ENCODE peak calls at places on chromosomes 6 and 20, in five cellular contexts. One of them, this sample, is unnamed.

GRCh38 chr20:57647006-57647932 is 27.0 kb upstream of the ZBP1 start:
- DNase-seq in CD8-positive, alpha-beta T cell: no peak
- DNase-seq in right lobe of liver: no peak
- DNase-seq in IMR-90: no peak
- DNase-seq in esophagus muscularis mucosa: peak; percentile 89
- DNase-seq in this sample: no peak

GRCh38 chr6:16441262-16441661 is 202.9 kb downstream of the GMPR start:
- DNase-seq in CD8-positive, alpha-beta T cell: no peak
- DNase-seq in right lobe of liver: no peak
- DNase-seq in IMR-90: no peak
- DNase-seq in esophagus muscularis mucosa: no peak
- DNase-seq in this sample: no peak

GRCh38 chr20:49610701-49611538 is 43.0 kb upstream of the PTGIS start:
- DNase-seq in CD8-positive, alpha-beta T cell: peak; percentile 73
- DNase-seq in right lobe of liver: peak; percentile 85
- DNase-seq in IMR-90: no peak
- DNase-seq in esophagus muscularis mucosa: no peak
- DNase-seq in this sample: peak; percentile 59

GRCh38 chr6:138499303-138499991 is at the start of gene NHSL1:
- DNase-seq in CD8-positive, alpha-beta T cell: no peak
- DNase-seq in right lobe of liver: peak; percentile 67
- DNase-seq in IMR-90: peak; percentile 26
- DNase-seq in esophagus muscularis mucosa: no peak
- DNase-seq in this sample: no peak

GRCh38 chr6:83097204-83097603 is 29.7 kb downstream of the DOP1A start:
- DNase-seq in CD8-positive, alpha-beta T cell: no peak
- DNase-seq in right lobe of liver: no peak
- DNase-seq in IMR-90: no peak
- DNase-seq in esophagus muscularis mucosa: no peak
- DNase-seq in this sample: peak; percentile 34

GRCh38 chr6:19734519-19734918 is 102.7 kb upstream of the ID4 start:
- DNase-seq in CD8-positive, alpha-beta T cell: no peak
- DNase-seq in right lobe of liver: no peak
- DNase-seq in IMR-90: no peak
- DNase-seq in esophagus muscularis mucosa: no peak
- DNase-seq in this sample: peak; percentile 60

GRCh38 chr20:48605364-48606116 is 222.3 kb downstream of the PREX1 start:
- DNase-seq in CD8-positive, alpha-beta T cell: no peak
- DNase-seq in right lobe of liver: peak; percentile 31
- DNase-seq in IMR-90: no peak
- DNase-seq in esophagus muscularis mucosa: no peak
- DNase-seq in this sample: no peak

GRCh38 chr6:36290668-36291620 is 21.1 kb downstream of the PNPLA1 start:
- DNase-seq in CD8-positive, alpha-beta T cell: no peak
- DNase-seq in right lobe of liver: no peak
- DNase-seq in IMR-90: no peak
- DNase-seq in esophagus muscularis mucosa: no peak
- DNase-seq in this sample: peak; percentile 43

GRCh38 chr20:23111307-23111943 is 25.3 kb upstream of the CD93 start:
- DNase-seq in CD8-positive, alpha-beta T cell: no peak
- DNase-seq in right lobe of liver: no peak
- DNase-seq in IMR-90: no peak
- DNase-seq in esophagus muscularis mucosa: no peak
- DNase-seq in this sample: no peak

GRCh38 chr6:20124545-20124944 is 87.7 kb downstream of the MBOAT1 start:
- DNase-seq in CD8-positive, alpha-beta T cell: no peak
- DNase-seq in right lobe of liver: no peak
- DNase-seq in IMR-90: no peak
- DNase-seq in esophagus muscularis mucosa: no peak
- DNase-seq in this sample: no peak

GRCh38 chr6:2770171-2770570 is 5.0 kb downstream of the WRNIP1 start:
- DNase-seq in CD8-positive, alpha-beta T cell: no peak
- DNase-seq in right lobe of liver: peak; percentile 56
- DNase-seq in IMR-90: no peak
- DNase-seq in esophagus muscularis mucosa: no peak
- DNase-seq in this sample: no peak

GRCh38 chr20:31597483-31597858 is 7.6 kb upstream of the ID1 start:
- DNase-seq in CD8-positive, alpha-beta T cell: no peak
- DNase-seq in right lobe of liver: no peak
- DNase-seq in IMR-90: no peak
- DNase-seq in esophagus muscularis mucosa: no peak
- DNase-seq in this sample: no peak

GRCh38 chr20:11890331-11891080 is 27.2 kb upstream of the BTBD3 start:
- DNase-seq in CD8-positive, alpha-beta T cell: peak; percentile 9
- DNase-seq in right lobe of liver: peak; percentile 93
- DNase-seq in IMR-90: peak; percentile 91
- DNase-seq in esophagus muscularis mucosa: peak; percentile 94
- DNase-seq in this sample: peak; percentile 92

GRCh38 chr20:63049561-63050221 is 42.9 kb upstream of the BHLHE23 start:
- DNase-seq in CD8-positive, alpha-beta T cell: no peak
- DNase-seq in right lobe of liver: no peak
- DNase-seq in IMR-90: no peak
- DNase-seq in esophagus muscularis mucosa: no peak
- DNase-seq in this sample: no peak

GRCh38 chr6:15677822-15678221 is 15.0 kb upstream of the DTNBP1 start:
- DNase-seq in CD8-positive, alpha-beta T cell: no peak
- DNase-seq in right lobe of liver: no peak
- DNase-seq in IMR-90: no peak
- DNase-seq in esophagus muscularis mucosa: no peak
- DNase-seq in this sample: no peak

GRCh38 chr6:146670161-146670560 is 71.4 kb downstream of the ADGB start:
- DNase-seq in CD8-positive, alpha-beta T cell: no peak
- DNase-seq in right lobe of liver: no peak
- DNase-seq in IMR-90: peak; percentile 5
- DNase-seq in esophagus muscularis mucosa: no peak
- DNase-seq in this sample: peak; percentile 5

GRCh38 chr6:22141271-22141745 is 155.5 kb downstream of the PRL start:
- DNase-seq in CD8-positive, alpha-beta T cell: no peak
- DNase-seq in right lobe of liver: no peak
- DNase-seq in IMR-90: peak; percentile 10
- DNase-seq in esophagus muscularis mucosa: no peak
- DNase-seq in this sample: peak; percentile 35

GRCh38 chr6:66926060-66926459 is 1219.0 kb upstream of the EYS start:
- DNase-seq in CD8-positive, alpha-beta T cell: no peak
- DNase-seq in right lobe of liver: no peak
- DNase-seq in IMR-90: no peak
- DNase-seq in esophagus muscularis mucosa: no peak
- DNase-seq in this sample: peak; percentile 62

GRCh38 chr6:10382322-10382721 is 32.6 kb downstream of the TFAP2A start:
- DNase-seq in CD8-positive, alpha-beta T cell: no peak
- DNase-seq in right lobe of liver: no peak
- DNase-seq in IMR-90: no peak
- DNase-seq in esophagus muscularis mucosa: no peak
- DNase-seq in this sample: no peak

GRCh38 chr6:121439456-121440250 is 4.2 kb downstream of the GJA1 start:
- DNase-seq in CD8-positive, alpha-beta T cell: no peak
- DNase-seq in right lobe of liver: no peak
- DNase-seq in IMR-90: no peak
- DNase-seq in esophagus muscularis mucosa: no peak
- DNase-seq in this sample: no peak

GRCh38 chr6:121442591-121442990 is 7.1 kb downstream of the GJA1 start:
- DNase-seq in CD8-positive, alpha-beta T cell: no peak
- DNase-seq in right lobe of liver: no peak
- DNase-seq in IMR-90: no peak
- DNase-seq in esophagus muscularis mucosa: no peak
- DNase-seq in this sample: peak; percentile 33

GRCh38 chr6:121441477-121441876 is 6.0 kb downstream of the GJA1 start:
- DNase-seq in CD8-positive, alpha-beta T cell: no peak
- DNase-seq in right lobe of liver: no peak
- DNase-seq in IMR-90: no peak
- DNase-seq in esophagus muscularis mucosa: no peak
- DNase-seq in this sample: no peak

GRCh38 chr6:121449331-121449730 is 13.9 kb downstream of the GJA1 start:
- DNase-seq in CD8-positive, alpha-beta T cell: no peak
- DNase-seq in right lobe of liver: no peak
- DNase-seq in IMR-90: no peak
- DNase-seq in esophagus muscularis mucosa: no peak
- DNase-seq in this sample: no peak

DNA sequence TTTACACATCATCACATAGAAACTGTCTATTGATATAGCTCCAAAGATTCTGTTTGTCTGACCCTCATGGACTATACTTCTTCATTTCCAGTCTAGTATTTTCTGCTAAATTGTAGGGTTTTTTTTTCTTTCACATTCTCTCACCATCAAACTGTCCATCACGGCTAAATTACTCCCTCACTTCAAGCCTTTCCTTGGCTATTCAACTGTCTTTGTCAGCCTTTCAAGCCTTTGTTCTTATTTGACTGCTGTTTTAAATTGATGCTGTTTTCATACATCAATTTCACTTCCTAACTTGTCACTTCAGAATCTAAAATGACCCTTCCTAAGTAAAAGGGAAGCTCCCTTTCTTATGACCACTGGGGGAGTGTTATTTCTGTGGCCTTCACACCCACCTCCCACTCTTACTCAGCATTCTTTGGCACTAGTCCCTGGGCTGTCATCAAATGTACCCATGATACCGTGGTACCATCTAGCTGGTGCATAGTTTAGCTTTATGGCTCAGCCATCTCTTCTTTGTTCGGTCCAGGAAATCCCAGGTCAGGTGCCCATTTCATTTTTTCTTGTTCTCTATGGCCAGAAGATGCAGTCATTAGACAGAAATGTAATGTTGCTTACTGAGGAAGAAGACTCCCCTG is 8.6 kb downstream of the GJA1 start:
- DNase-seq in CD8-positive, alpha-beta T cell: no peak
- DNase-seq in right lobe of liver: no peak
- DNase-seq in IMR-90: no peak
- DNase-seq in esophagus muscularis mucosa: no peak
- DNase-seq in this sample: peak; percentile 56
- H3K4me3 ChIP-seq in CD8-positive, alpha-beta T cell: no peak overlapping the region
- H3K4me3 ChIP-seq in right lobe of liver: no peak overlapping the region
- H3K4me3 ChIP-seq in IMR-90: no peak overlapping the region
- H3K4me3 ChIP-seq in esophagus muscularis mucosa: peak overlapping the region; percentile 6
- H3K4me3 ChIP-seq in this sample: no peak overlapping the region

GRCh38 chr20:25623225-25623735 is 534 bp downstream of the NANP start:
- DNase-seq in CD8-positive, alpha-beta T cell: peak; percentile 22
- DNase-seq in right lobe of liver: peak; percentile 60
- DNase-seq in IMR-90: peak; percentile 24
- DNase-seq in esophagus muscularis mucosa: no peak
- DNase-seq in this sample: no peak

GRCh38 chr20:25622450-25623224 is 1.2 kb downstream of the NANP start:
- DNase-seq in CD8-positive, alpha-beta T cell: no peak
- DNase-seq in right lobe of liver: no peak
- DNase-seq in IMR-90: peak; percentile 7
- DNase-seq in esophagus muscularis mucosa: no peak
- DNase-seq in this sample: peak; percentile 33

GRCh38 chr20:25622049-25622448 is 1.8 kb downstream of the NANP start:
- DNase-seq in CD8-positive, alpha-beta T cell: no peak
- DNase-seq in right lobe of liver: no peak
- DNase-seq in IMR-90: peak; percentile 3
- DNase-seq in esophagus muscularis mucosa: no peak
- DNase-seq in this sample: no peak

GRCh38 chr20:25624500-25624939 is 706 bp upstream of the NANP start:
- DNase-seq in CD8-positive, alpha-beta T cell: no peak
- DNase-seq in right lobe of liver: no peak
- DNase-seq in IMR-90: no peak
- DNase-seq in esophagus muscularis mucosa: no peak
- DNase-seq in this sample: no peak

DNA sequence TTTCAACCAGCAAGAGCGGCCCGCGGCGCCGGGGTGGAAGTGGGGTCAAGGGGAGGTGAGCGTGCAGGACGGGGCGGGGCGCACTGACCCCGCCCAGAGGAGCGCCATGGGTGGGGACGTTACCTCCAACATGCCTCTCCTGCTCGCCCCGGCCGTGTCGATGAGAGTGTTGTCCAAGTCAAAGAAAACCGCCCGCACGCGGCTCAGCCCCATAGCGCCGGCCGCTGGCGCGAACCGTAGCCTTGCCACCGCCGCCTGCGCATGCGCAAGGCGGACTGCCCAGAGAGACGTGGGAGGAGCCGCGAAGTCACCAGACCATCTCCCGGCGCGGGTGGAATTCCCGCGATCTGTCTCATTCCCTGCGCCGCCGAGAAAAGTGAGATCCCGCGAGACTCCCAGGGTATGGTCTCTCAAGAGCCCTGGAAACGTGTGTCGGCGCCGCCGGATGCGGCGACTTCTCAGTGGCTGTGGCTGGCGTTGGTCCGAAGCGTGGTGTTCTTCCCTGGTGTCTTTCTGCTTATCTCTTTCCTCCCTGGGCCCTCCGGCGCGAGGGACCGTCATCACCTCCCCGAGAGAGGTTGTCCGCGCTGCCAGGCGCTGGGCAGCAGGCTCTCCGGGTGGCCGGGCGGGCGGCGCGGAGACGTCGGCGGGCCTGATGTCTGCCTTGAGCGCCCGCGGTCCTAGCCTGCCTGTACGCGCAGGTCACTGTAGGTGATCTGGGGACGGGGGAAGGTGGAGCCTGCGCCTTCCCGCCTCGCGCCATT is at the start of gene NANP:
- DNase-seq in CD8-positive, alpha-beta T cell: peak; percentile 76
- DNase-seq in right lobe of liver: peak; percentile 96
- DNase-seq in IMR-90: peak; percentile 98
- DNase-seq in esophagus muscularis mucosa: peak; percentile 97
- DNase-seq in this sample: peak; percentile 98
- TF ChIP-seq CTCF in CD8-positive, alpha-beta T cell: no peak
- TF ChIP-seq CTCF in right lobe of liver: no peak
- TF ChIP-seq CTCF in IMR-90: no peak
- TF ChIP-seq CTCF in esophagus muscularis mucosa: no peak
- TF ChIP-seq CTCF in this sample: no peak

DNA sequence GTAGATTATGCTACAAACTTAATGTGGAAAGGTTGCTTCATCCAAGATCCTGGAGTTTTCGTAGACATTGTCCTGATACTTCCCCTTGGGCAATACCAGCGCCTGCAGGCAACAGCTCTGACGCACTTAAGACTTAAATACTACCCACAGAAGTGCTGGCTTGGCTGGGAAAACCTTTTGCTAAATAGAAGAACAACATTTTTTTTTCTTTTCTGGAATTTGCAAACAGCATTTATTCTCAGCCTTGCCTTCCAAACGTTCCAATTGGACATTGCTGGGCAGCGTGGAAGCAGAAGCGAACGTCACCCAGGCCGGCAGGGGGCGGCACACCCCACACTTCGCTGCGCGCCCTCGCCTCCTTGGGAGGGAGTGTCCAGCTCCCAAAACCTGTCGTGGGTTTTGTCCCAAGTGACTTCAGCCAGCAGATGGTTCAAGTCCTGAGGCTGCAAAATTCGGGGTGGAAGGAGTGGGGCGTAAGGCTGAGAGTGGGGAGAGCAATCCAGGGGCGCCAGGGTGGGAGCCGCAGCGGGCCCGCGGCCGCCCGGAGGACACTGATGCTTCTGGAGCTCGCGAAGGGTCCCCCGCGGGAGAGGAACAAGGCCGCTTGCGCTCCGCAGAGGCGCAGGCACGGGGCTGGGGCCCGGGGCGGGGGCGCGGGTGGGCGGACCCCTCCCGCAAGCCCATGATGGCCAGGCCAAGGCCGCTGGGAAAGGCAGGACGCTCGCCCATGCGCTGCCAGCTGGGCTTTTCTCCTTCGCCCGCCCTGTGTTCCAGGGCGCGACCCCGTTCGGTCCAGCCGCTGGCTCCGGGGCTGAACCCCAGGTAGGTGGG is 60.8 kb upstream of the MAP3K4 start:
- DNase-seq in CD8-positive, alpha-beta T cell: peak; percentile 61
- DNase-seq in right lobe of liver: peak; percentile 77
- DNase-seq in IMR-90: peak; percentile 71
- DNase-seq in esophagus muscularis mucosa: no peak
- DNase-seq in this sample: peak; percentile 81
- H3K4me3 ChIP-seq in CD8-positive, alpha-beta T cell: peak overlapping the region; percentile 41
- H3K4me3 ChIP-seq in right lobe of liver: peak overlapping the region; percentile 49
- H3K4me3 ChIP-seq in IMR-90: peak overlapping the region; percentile 46
- H3K4me3 ChIP-seq in esophagus muscularis mucosa: peak overlapping the region; percentile 63
- H3K4me3 ChIP-seq in this sample: peak overlapping the region; percentile 53

GRCh38 chr20:41746635-41747034 is 128.5 kb upstream of the CHD6 start:
- DNase-seq in CD8-positive, alpha-beta T cell: no peak
- DNase-seq in right lobe of liver: no peak
- DNase-seq in IMR-90: no peak
- DNase-seq in esophagus muscularis mucosa: peak; percentile 62
- DNase-seq in this sample: no peak
- TF ChIP-seq CTCF in CD8-positive, alpha-beta T cell: no peak
- TF ChIP-seq CTCF in right lobe of liver: no peak
- TF ChIP-seq CTCF in IMR-90: no peak
- TF ChIP-seq CTCF in esophagus muscularis mucosa: no peak
- TF ChIP-seq CTCF in this sample: no peak